ENCODE peak calls at places on chromosomes 3 and 15, in seven cellular contexts. Q is HCT116; M is HFF-Myc; L is CD8-positive, alpha-beta memory T cell; F is GM10248; Y is left ventricle myocardium superior; W is posterior cingulate gyrus. R is an unnamed sample.

GRCh38 chr3:88707837-88708236 is 399.6 kb upstream of the EPHA3 start:
- DNase-seq in Q (no peak), M (no peak), L (no peak), F (no peak), Y (no peak), W (no peak), R (no peak)

GRCh38 chr15:44550256-44550655 is 13.3 kb downstream of the EIF3J start:
- DNase-seq in Q (no peak), M (no peak), L (no peak), F (no peak), Y (no peak), W (no peak), R (peak)

GRCh38 chr3:98901032-98901464 is 447 bp downstream of the DCBLD2 start:
- DNase-seq in Q (no peak), M (no peak), L (peak), F (peak), Y (peak), W (peak), R (no peak)

GRCh38 chr3:122258757-122259371 is 66.2 kb upstream of the CSTA start:
- DNase-seq in Q (peak), M (peak), L (no peak), F (peak), Y (peak), W (peak), R (peak)

GRCh38 chr3:54578417-54578816 is 349.4 kb downstream of the LRTM1 start:
- DNase-seq in Q (no peak), M (no peak), L (no peak), F (no peak), Y (no peak), W (no peak), R (no peak)

GRCh38 chr3:32432711-32433530 is 41.3 kb downstream of the CMTM7 start:
- DNase-seq in Q (no peak), M (no peak), L (peak), F (peak), Y (no peak), W (no peak), R (no peak)

GRCh38 chr3:137511655-137512054 is 252.5 kb upstream of the SOX14 start:
- DNase-seq in Q (no peak), M (no peak), L (no peak), F (no peak), Y (no peak), W (no peak), R (no peak)

GRCh38 chr3:87270908-87271727 is 5.3 kb downstream of the POU1F1 start:
- DNase-seq in Q (no peak), M (no peak), L (no peak), F (no peak), Y (no peak), W (no peak), R (peak)

GRCh38 chr3:179088306-179088705 is 16.7 kb upstream of the ZMAT3 start:
- DNase-seq in Q (no peak), M (no peak), L (no peak), F (no peak), Y (no peak), W (no peak), R (peak)

GRCh38 chr3:117736851-117737250 is 1027.3 kb downstream of the TUSC7 start:
- DNase-seq in Q (no peak), M (no peak), L (no peak), F (no peak), Y (no peak), W (no peak), R (no peak)

GRCh38 chr15:59484399-59484798 is 46.4 kb downstream of the FAM81A start:
- DNase-seq in Q (no peak), M (no peak), L (no peak), F (no peak), Y (no peak), W (no peak), R (no peak)

GRCh38 chr3:71168043-71168720 is 415.3 kb downstream of the FOXP1 start:
- DNase-seq in Q (no peak), M (no peak), L (no peak), F (no peak), Y (no peak), W (no peak), R (no peak)

GRCh38 chr3:129323651-129324294 is 45.1 kb downstream of the HMCES start:
- DNase-seq in Q (no peak), M (no peak), L (no peak), F (peak), Y (no peak), W (no peak), R (no peak)

GRCh38 chr15:34682673-34683072 is 72.1 kb downstream of the GJD2 start:
- DNase-seq in Q (peak), M (no peak), L (no peak), F (no peak), Y (no peak), W (no peak), R (no peak)

GRCh38 chr3:32239638-32240550 is 1.4 kb downstream of the CMTM8 start:
- DNase-seq in Q (peak), M (no peak), L (peak), F (peak), Y (no peak), W (no peak), R (no peak)